ENCODE peak calls at places on chromosomes 16 and 17, in nine cellular contexts. Z is IMR-90, N is AG04450, W is A673, H is BE2C, U is AG04449, T is A549, F is sigmoid colon, D is uterus. I is an unnamed sample.

GRCh38 chr17:44315760-44316731 is 7.6 kb downstream of the RUNDC3A start:
- DNase-seq in D (no peak), H (peak), W (no peak), F (no peak), U (no peak), N (no peak), Z (no peak), T (no peak), I (no peak)

GRCh38 chr16:88287219-88287618 is 95.5 kb upstream of the ZNF469 start:
- DNase-seq in F (no peak), H (no peak), Z (no peak), T (no peak), D (no peak), W (no peak), N (no peak), U (no peak), I (no peak)

GRCh38 chr16:19223235-19223847 is 55.3 kb downstream of the SYT17 start:
- DNase-seq in F (no peak), H (peak), W (peak), U (no peak), N (no peak), D (no peak), Z (peak), T (no peak), I (peak)

GRCh38 chr16:2027024-2028010 is 615 bp downstream of the NHERF2 start:
- DNase-seq in T (no peak), W (no peak), H (no peak), Z (peak), D (no peak), U (no peak), F (no peak), N (no peak), I (no peak)

GRCh38 chr16:4297480-4297879 is 18.4 kb upstream of the GLIS2 start:
- DNase-seq in Z (no peak), D (no peak), T (no peak), W (no peak), F (no peak), U (no peak), N (no peak), H (no peak), I (no peak)

GRCh38 chr17:81412490-81413093 is 17.3 kb downstream of the BAHCC1 start:
- DNase-seq in N (no peak), Z (peak), W (no peak), T (no peak), F (peak), U (no peak), D (peak), H (no peak), I (peak)

GRCh38 chr17:81648013-81648706 is 8.2 kb downstream of the PDE6G start:
- DNase-seq in D (no peak), T (no peak), U (no peak), F (no peak), N (no peak), H (no peak), Z (no peak), W (no peak), I (no peak)

GRCh38 chr17:21379080-21379711 is 3.0 kb downstream of the KCNJ12 start:
- DNase-seq in D (no peak), U (no peak), F (no peak), Z (no peak), W (no peak), H (no peak), N (no peak), T (no peak), I (no peak)

GRCh38 chr16:49788505-49788904 is 67.4 kb downstream of the ZNF423 start:
- DNase-seq in D (peak), F (no peak), U (no peak), N (no peak), T (no peak), Z (no peak), H (no peak), W (no peak), I (no peak)

GRCh38 chr16:89009343-89010209 is 32.6 kb upstream of the CBFA2T3 start:
- DNase-seq in T (no peak), D (no peak), H (peak), W (no peak), U (no peak), Z (no peak), F (peak), N (no peak), I (peak)

GRCh38 chr16:27313422-27314160 is at the start of gene IL4R:
- DNase-seq in U (no peak), N (peak), Z (peak), H (peak), T (no peak), W (peak), D (peak), F (peak), I (peak)

GRCh38 chr17:64236827-64237403 is 26.1 kb downstream of the TEX2 start:
- DNase-seq in T (peak), H (no peak), N (no peak), Z (no peak), D (no peak), U (no peak), F (no peak), W (peak), I (no peak)

GRCh38 chr16:50620646-50621451 is 60.3 kb downstream of the SNX20 start:
- DNase-seq in T (no peak), F (no peak), N (no peak), W (no peak), D (no peak), H (no peak), U (no peak), Z (no peak), I (no peak)

GRCh38 chr17:34171245-34171818 is 83.8 kb upstream of the CCL2 start:
- DNase-seq in H (peak), F (no peak), T (peak), D (peak), Z (peak), U (no peak), N (no peak), W (peak), I (peak)

GRCh38 chr16:81446318-81447275 is 2.0 kb downstream of the CMIP start:
- DNase-seq in W (no peak), N (no peak), H (no peak), T (peak), U (no peak), F (no peak), Z (peak), D (no peak), I (no peak)

GRCh38 chr17:72861811-72862210 is 230.7 kb downstream of the SLC39A11 start:
- DNase-seq in T (no peak), H (no peak), F (no peak), D (no peak), N (no peak), W (no peak), Z (no peak), U (no peak), I (no peak)

GRCh38 chr16:74226361-74226979 is 70.1 kb upstream of the PSMD7 start:
- DNase-seq in H (no peak), N (no peak), T (no peak), W (peak), D (no peak), Z (peak), F (no peak), U (no peak), I (peak)

GRCh38 chr16:21166561-21166961 is 8.1 kb downstream of the LDAF1 start:
- DNase-seq in F (no peak), Z (peak), N (no peak), D (no peak), W (no peak), T (no peak), U (no peak), H (no peak), I (no peak)

GRCh38 chr16:56848056-56848936 is 16.7 kb upstream of the SLC12A3 start:
- DNase-seq in F (no peak), T (no peak), U (no peak), D (peak), Z (peak), N (no peak), H (no peak), W (peak), I (peak)

GRCh38 chr16:87160218-87160617 is 157.0 kb downstream of the C16orf95 start:
- DNase-seq in H (no peak), F (no peak), U (no peak), D (no peak), N (no peak), W (no peak), Z (no peak), T (no peak), I (no peak)

GRCh38 chr17:33016920-33017319 is 25.3 kb downstream of the SPACA3 start:
- DNase-seq in D (no peak), N (no peak), H (no peak), T (no peak), Z (no peak), W (no peak), U (no peak), F (no peak), I (no peak)

GRCh38 chr17:1109606-1110523 is 69.9 kb downstream of the ABR start:
- DNase-seq in N (no peak), Z (no peak), D (no peak), W (peak), T (no peak), H (peak), U (no peak), F (no peak), I (no peak)

GRCh38 chr16:57591086-57591869 is 37.2 kb upstream of the ADGRG1 start:
- DNase-seq in T (peak), N (no peak), F (peak), H (peak), D (peak), Z (peak), U (no peak), W (peak), I (peak)

GRCh38 chr17:83054518-83055125 is 24.8 kb upstream of the METRNL start:
- DNase-seq in U (no peak), T (no peak), D (no peak), N (no peak), F (peak), W (no peak), Z (no peak), H (no peak), I (no peak)

GRCh38 chr16:88905563-88905962 is 39.1 kb upstream of the PABPN1L start:
- DNase-seq in U (no peak), T (peak), N (no peak), Z (no peak), H (peak), W (peak), D (no peak), F (no peak), I (no peak)

GRCh38 chr17:17189559-17189958 is 16.6 kb downstream of the PLD6 start:
- DNase-seq in N (no peak), F (no peak), U (no peak), H (no peak), W (no peak), D (no peak), Z (no peak), T (no peak), I (no peak)

GRCh38 chr17:80544655-80545498 is at the start of gene RPTOR:
- DNase-seq in Z (peak), D (peak), T (peak), U (peak), F (peak), H (peak), N (peak), W (peak), I (peak)

GRCh38 chr16:19520861-19521331 is 1.0 kb downstream of the GDE1 start:
- DNase-seq in N (no peak), H (no peak), U (no peak), T (no peak), Z (peak), W (no peak), D (no peak), F (no peak), I (peak)

GRCh38 chr16:86874141-86874540 is 295.8 kb downstream of the FOXL1 start:
- DNase-seq in Z (no peak), F (no peak), T (no peak), W (peak), D (no peak), U (no peak), H (peak), N (no peak), I (no peak)

GRCh38 chr17:28252436-28252835 is 66.6 kb upstream of the TMEM97 start:
- DNase-seq in W (no peak), N (no peak), U (no peak), H (no peak), F (no peak), Z (peak), D (no peak), T (no peak), I (no peak)

GRCh38 chr17:76529224-76529642 is 8.3 kb downstream of the CYGB start:
- DNase-seq in W (no peak), F (peak), T (no peak), H (peak), N (no peak), Z (peak), U (no peak), D (peak), I (peak)

GRCh38 chr17:61766520-61766919 is 96.8 kb downstream of the BRIP1 start:
- DNase-seq in Z (peak), H (no peak), U (peak), D (no peak), N (no peak), T (no peak), W (no peak), F (no peak), I (no peak)

GRCh38 chr17:32114536-32114935 is 27.8 kb upstream of the RHOT1 start:
- DNase-seq in Z (no peak), H (no peak), N (no peak), T (no peak), U (no peak), D (no peak), F (no peak), W (no peak), I (no peak)

GRCh38 chr17:6070280-6070894 is at the start of gene WSCD1:
- DNase-seq in D (no peak), W (peak), U (no peak), T (peak), N (no peak), H (no peak), F (no peak), Z (no peak), I (no peak)

GRCh38 chr16:88285514-88285822 is 97.3 kb upstream of the ZNF469 start:
- DNase-seq in Z (no peak), F (no peak), T (no peak), D (no peak), N (no peak), W (no peak), U (no peak), H (no peak), I (no peak)

GRCh38 chr17:76252040-76252954 is 12.0 kb upstream of the RNF157 start:
- DNase-seq in W (no peak), T (no peak), U (no peak), H (no peak), N (peak), Z (peak), F (peak), D (no peak), I (peak)

GRCh38 chr16:47461598-47462266 is 601 bp downstream of the PHKB start:
- DNase-seq in N (no peak), H (no peak), Z (peak), W (peak), U (no peak), D (no peak), F (no peak), T (peak), I (peak)

GRCh38 chr16:83973077-83973476 is 5.0 kb downstream of the NECAB2 start:
- DNase-seq in U (no peak), Z (no peak), T (no peak), D (no peak), W (no peak), F (no peak), H (no peak), N (no peak), I (no peak)

GRCh38 chr17:42677921-42678781 is 1.4 kb upstream of the PLEKHH3 start:
- DNase-seq in N (no peak), W (peak), U (no peak), H (peak), T (peak), F (peak), D (peak), Z (peak), I (peak)

GRCh38 chr17:42677012-42677857 is 441 bp upstream of the PLEKHH3 start:
- DNase-seq in Z (peak), H (peak), T (peak), W (peak), F (peak), U (peak), N (peak), D (peak), I (peak)

GRCh38 chr17:42675984-42676423 is 790 bp downstream of the PLEKHH3 start:
- DNase-seq in W (peak), T (peak), D (peak), Z (peak), H (peak), N (no peak), F (peak), U (no peak), I (peak)

GRCh38 chr17:42675348-42675983 is 1.3 kb downstream of the PLEKHH3 start:
- DNase-seq in T (no peak), U (no peak), D (peak), N (no peak), W (no peak), F (no peak), Z (no peak), H (peak), I (no peak)

GRCh38 chr17:42676424-42677011 is at the start of gene PLEKHH3:
- DNase-seq in Z (no peak), H (peak), T (no peak), D (no peak), F (no peak), U (no peak), N (no peak), W (peak), I (no peak)
- TF ChIP-seq CTCF in Z (peak), H (no peak), T (no peak), D (peak), F (no peak), U (peak), N (peak), W (no peak), I (peak)

GRCh38 chr16:11328172-11329079 is 16.8 kb upstream of the RMI2 start:
- DNase-seq in U (peak), Z (peak), W (peak), F (peak), N (peak), H (no peak), D (peak), T (peak), I (peak)
- H3K4me3 ChIP-seq in U (peak), Z (peak), W (peak), F (no peak), N (peak), H (no peak), D (no peak), T (peak), I (peak)

GRCh38 chr17:42288078-42288984 is at the start of gene STAT5A:
- DNase-seq in D (peak), U (no peak), H (peak), Z (peak), T (peak), N (peak), F (peak), W (peak), I (peak)
- TF ChIP-seq CTCF in D (peak), U (no peak), H (no peak), Z (no peak), T (no peak), N (no peak), F (no peak), W (no peak), I (no peak)

GRCh38 chr17:9020096-9020823 is 1.1 kb upstream of the NTN1 start:
- DNase-seq in F (peak), U (no peak), H (no peak), Z (no peak), D (no peak), N (no peak), T (no peak), W (no peak), I (no peak)
- H3K4me3 ChIP-seq in F (peak), U (no peak), H (no peak), Z (no peak), D (peak), N (no peak), T (peak), W (peak), I (peak)